ENCODE peak calls at places on chromosomes 4 and X, in four cellular contexts. E is H1, R is heart left ventricle, T is endodermal cell. A is an unnamed sample.

GRCh38 chr4:71259911-71260331 is 78.9 kb upstream of the SLC4A4 start:
- DNase-seq in E (no peak), R (no peak), T (no peak), A (no peak)

GRCh38 chr4:95957054-95957453 is 117.2 kb downstream of the PDHA2 start:
- DNase-seq in E (no peak), R (no peak), T (no peak), A (no peak)

GRCh38 chr4:57103051-57103450 is 7.1 kb downstream of the IGFBP7 start:
- DNase-seq in E (no peak), R (peak), T (no peak), A (no peak)

GRCh38 chr4:832108-832507 is 6.2 kb upstream of the CPLX1 start:
- DNase-seq in E (no peak), R (no peak), T (no peak), A (no peak)

GRCh38 chrX:48816014-48816810 is 10.1 kb upstream of the ERAS start:
- DNase-seq in E (no peak), R (no peak), T (no peak), A (no peak)

GRCh38 chr4:89653012-89653411 is 183.9 kb downstream of the SNCA start:
- DNase-seq in E (no peak), R (no peak), T (no peak), A (no peak)

GRCh38 chrX:20414781-20415445 is 148.2 kb upstream of the RPS6KA3 start:
- DNase-seq in E (no peak), R (no peak), T (no peak), A (no peak)

GRCh38 chrX:128728943-128729342 is 676.7 kb upstream of the ACTRT1 start:
- DNase-seq in E (no peak), R (no peak), T (no peak), A (no peak)

GRCh38 chr4:83371936-83372335 is 37.3 kb upstream of the HPSE start:
- DNase-seq in E (no peak), R (no peak), T (no peak), A (no peak)

GRCh38 chr4:102438873-102439614 is 62.1 kb upstream of the NFKB1 start:
- DNase-seq in E (no peak), R (no peak), T (no peak), A (peak)

GRCh38 chr4:1012031-1012739 is 759 bp downstream of the FGFRL1 start:
- DNase-seq in E (no peak), R (no peak), T (peak), A (peak)

GRCh38 chrX:152941328-152942111 is 43.7 kb downstream of the ZNF185 start:
- DNase-seq in E (peak), R (peak), T (peak), A (peak)

GRCh38 chr4:1767770-1768366 is 25.2 kb upstream of the FGFR3 start:
- DNase-seq in E (peak), R (no peak), T (peak), A (no peak)

GRCh38 chr4:159764343-159764952 is 661.6 kb downstream of the RAPGEF2 start:
- DNase-seq in E (peak), R (no peak), T (peak), A (peak)

GRCh38 chr4:74503580-74503979 is 58.6 kb downstream of the AREG start:
- DNase-seq in E (no peak), R (no peak), T (no peak), A (no peak)

GRCh38 chrX:9955506-9955905 is 11.7 kb upstream of the CLDN34 start:
- DNase-seq in E (no peak), R (no peak), T (no peak), A (no peak)

GRCh38 chr4:173521474-173522159 is 8.4 kb downstream of the HAND2 start:
- DNase-seq in E (peak), R (peak), T (no peak), A (no peak)

GRCh38 chrX:153969904-153970397 is 1.7 kb downstream of the HCFC1 start:
- DNase-seq in E (no peak), R (no peak), T (no peak), A (peak)

GRCh38 chr4:53432528-53433424 is 55.3 kb downstream of the FIP1L1 start:
- DNase-seq in E (no peak), R (no peak), T (no peak), A (no peak)

GRCh38 chr4:17667653-17668201 is 53.3 kb downstream of the MED28 start:
- DNase-seq in E (no peak), R (no peak), T (no peak), A (no peak)

GRCh38 chr4:141387299-141387698 is 166.6 kb downstream of the ZNF330 start:
- DNase-seq in E (no peak), R (no peak), T (no peak), A (no peak)

GRCh38 chrX:44570524-44570923 is 27.9 kb upstream of the FUNDC1 start:
- DNase-seq in E (no peak), R (no peak), T (no peak), A (peak)

GRCh38 chr4:98864560-98864959 is 64.4 kb downstream of the EIF4E start:
- DNase-seq in E (no peak), R (no peak), T (no peak), A (no peak)

GRCh38 chrX:23365541-23365940 is 30.9 kb downstream of the PTCHD1 start:
- DNase-seq in E (no peak), R (no peak), T (no peak), A (no peak)

GRCh38 chr4:1002131-1002630 is 9.0 kb upstream of the SLC26A1 start:
- DNase-seq in E (no peak), R (peak), T (peak), A (no peak)

GRCh38 chr4:182190306-182190705 is 52.9 kb upstream of the TENM3 start:
- DNase-seq in E (no peak), R (no peak), T (no peak), A (no peak)